ENCODE peak calls at places on chromosomes 11 and 22, in ten cellular contexts. E, B, I, D, F, C, M, U, N and V are unnamed samples.

GRCh38 chr11:2149471-2150205 is 10.4 kb upstream of the IGF2 start:
- DNase-seq in E (no peak), B (no peak), I (no peak), D (no peak), F (no peak), C (no peak), M (no peak), U (no peak), N (no peak), V (no peak)

GRCh38 chr11:63764712-63765631 is 3.6 kb downstream of the ZFTA start:
- DNase-seq in E (no peak), B (no peak), I (no peak), D (no peak), F (peak), C (no peak), M (no peak), U (no peak), N (no peak), V (no peak)

GRCh38 chr22:43230983-43231723 is 44.2 kb upstream of the TTLL12 start:
- DNase-seq in E (peak), B (no peak), I (peak), D (peak), F (peak), C (peak), M (peak), U (peak), N (peak), V (peak)

GRCh38 chr11:2673250-2673610 is 26.6 kb downstream of the KCNQ1OT1 start:
- DNase-seq in E (no peak), B (no peak), I (no peak), D (no peak), F (no peak), C (no peak), M (no peak), U (no peak), N (peak), V (no peak)

GRCh38 chr11:69396948-69397307 is 84.5 kb upstream of the LINC01488 start:
- DNase-seq in E (no peak), B (no peak), I (no peak), D (no peak), F (no peak), C (no peak), M (no peak), U (no peak), N (peak), V (no peak)

GRCh38 chr11:80194016-80194415 is 753.2 kb upstream of the TENM4 start:
- DNase-seq in E (no peak), B (no peak), I (no peak), D (no peak), F (no peak), C (no peak), M (no peak), U (no peak), N (no peak), V (no peak)

GRCh38 chr11:64571410-64572091 is 19.5 kb upstream of the SLC22A12 start:
- DNase-seq in E (no peak), B (no peak), I (no peak), D (no peak), F (no peak), C (no peak), M (no peak), U (peak), N (peak), V (peak)

GRCh38 chr11:47003180-47003877 is 66.8 kb downstream of the CSTPP1 start:
- DNase-seq in E (no peak), B (no peak), I (no peak), D (no peak), F (no peak), C (peak), M (no peak), U (peak), N (no peak), V (no peak)

GRCh38 chr11:35588627-35589026 is 29.6 kb upstream of the FJX1 start:
- DNase-seq in E (no peak), B (no peak), I (no peak), D (no peak), F (no peak), C (no peak), M (peak), U (no peak), N (no peak), V (no peak)

GRCh38 chr22:44732017-44732561 is 20.3 kb upstream of the ARHGAP8 start:
- DNase-seq in E (no peak), B (no peak), I (no peak), D (no peak), F (no peak), C (no peak), M (no peak), U (no peak), N (no peak), V (no peak)

GRCh38 chr11:17351510-17352176 is at the start of gene NCR3LG1:
- DNase-seq in E (peak), B (peak), I (peak), D (peak), F (peak), C (peak), M (peak), U (peak), N (peak), V (peak)

GRCh38 chr11:27812341-27812740 is 112.1 kb upstream of the BDNF start:
- DNase-seq in E (no peak), B (no peak), I (no peak), D (no peak), F (no peak), C (no peak), M (peak), U (no peak), N (no peak), V (no peak)

GRCh38 chr11:46916669-46917108 is 1.7 kb downstream of the LRP4 start:
- DNase-seq in E (peak), B (no peak), I (peak), D (no peak), F (peak), C (no peak), M (peak), U (peak), N (no peak), V (no peak)

GRCh38 chr11:94218372-94218771 is 86.0 kb upstream of the IZUMO1R start:
- DNase-seq in E (no peak), B (no peak), I (no peak), D (no peak), F (no peak), C (no peak), M (peak), U (no peak), N (no peak), V (no peak)